ENCODE peak calls at places on chromosomes 2 and 18, in ten cellular contexts. One of them, this sample, is unnamed.

GRCh38 chr2:168231609-168232241 is 15.7 kb downstream of the STK39 start:
- DNase-seq in heart left ventricle: peak
- DNase-seq in A549: no peak
- DNase-seq in gastrocnemius medialis: no peak
- DNase-seq in stomach: no peak
- DNase-seq in tibial nerve: no peak
- DNase-seq in IMR-90: no peak
- DNase-seq in right lobe of liver: no peak
- DNase-seq in HCT116: no peak
- DNase-seq in breast epithelium: no peak
- DNase-seq in this sample: no peak

GRCh38 chr2:23387221-23387550 is 2.2 kb downstream of the KLHL29 start:
- DNase-seq in HCT116: no peak
- DNase-seq in IMR-90: peak
- DNase-seq in stomach: no peak
- DNase-seq in tibial nerve: no peak
- DNase-seq in breast epithelium: no peak
- DNase-seq in heart left ventricle: no peak
- DNase-seq in A549: no peak
- DNase-seq in right lobe of liver: no peak
- DNase-seq in gastrocnemius medialis: no peak
- DNase-seq in this sample: no peak

GRCh38 chr2:25131567-25132295 is 36.6 kb downstream of the POMC start:
- DNase-seq in gastrocnemius medialis: no peak
- DNase-seq in stomach: peak
- DNase-seq in IMR-90: no peak
- DNase-seq in right lobe of liver: no peak
- DNase-seq in HCT116: no peak
- DNase-seq in breast epithelium: no peak
- DNase-seq in tibial nerve: peak
- DNase-seq in heart left ventricle: no peak
- DNase-seq in A549: no peak
- DNase-seq in this sample: no peak

GRCh38 chr2:203998195-203998804 is 61.7 kb downstream of the ICOS start:
- DNase-seq in breast epithelium: no peak
- DNase-seq in A549: no peak
- DNase-seq in HCT116: no peak
- DNase-seq in right lobe of liver: no peak
- DNase-seq in gastrocnemius medialis: no peak
- DNase-seq in tibial nerve: no peak
- DNase-seq in heart left ventricle: no peak
- DNase-seq in IMR-90: peak
- DNase-seq in stomach: no peak
- DNase-seq in this sample: no peak

GRCh38 chr2:68770271-68771111 is 35.9 kb downstream of the ARHGAP25 start:
- DNase-seq in A549: no peak
- DNase-seq in stomach: no peak
- DNase-seq in HCT116: no peak
- DNase-seq in tibial nerve: no peak
- DNase-seq in right lobe of liver: no peak
- DNase-seq in gastrocnemius medialis: no peak
- DNase-seq in heart left ventricle: no peak
- DNase-seq in IMR-90: no peak
- DNase-seq in breast epithelium: no peak
- DNase-seq in this sample: no peak

GRCh38 chr2:112995346-112995920 is 9.8 kb upstream of the IL36A start:
- DNase-seq in A549: no peak
- DNase-seq in heart left ventricle: no peak
- DNase-seq in tibial nerve: no peak
- DNase-seq in gastrocnemius medialis: no peak
- DNase-seq in IMR-90: no peak
- DNase-seq in breast epithelium: no peak
- DNase-seq in right lobe of liver: no peak
- DNase-seq in stomach: no peak
- DNase-seq in HCT116: no peak
- DNase-seq in this sample: no peak

GRCh38 chr2:38010995-38011394 is 65.0 kb downstream of the CYP1B1 start:
- DNase-seq in IMR-90: no peak
- DNase-seq in heart left ventricle: no peak
- DNase-seq in stomach: no peak
- DNase-seq in gastrocnemius medialis: no peak
- DNase-seq in A549: no peak
- DNase-seq in right lobe of liver: no peak
- DNase-seq in HCT116: no peak
- DNase-seq in breast epithelium: no peak
- DNase-seq in tibial nerve: no peak
- DNase-seq in this sample: no peak

GRCh38 chr2:219998099-219998498 is 370.7 kb downstream of the SLC4A3 start:
- DNase-seq in HCT116: no peak
- DNase-seq in tibial nerve: no peak
- DNase-seq in A549: peak
- DNase-seq in heart left ventricle: no peak
- DNase-seq in right lobe of liver: no peak
- DNase-seq in IMR-90: no peak
- DNase-seq in stomach: no peak
- DNase-seq in breast epithelium: no peak
- DNase-seq in gastrocnemius medialis: no peak
- DNase-seq in this sample: no peak

GRCh38 chr18:9337875-9338274 is 3.3 kb downstream of the TWSG1 start:
- DNase-seq in IMR-90: peak
- DNase-seq in A549: no peak
- DNase-seq in tibial nerve: no peak
- DNase-seq in gastrocnemius medialis: no peak
- DNase-seq in breast epithelium: no peak
- DNase-seq in right lobe of liver: no peak
- DNase-seq in HCT116: no peak
- DNase-seq in heart left ventricle: no peak
- DNase-seq in stomach: no peak
- DNase-seq in this sample: no peak

GRCh38 chr2:239594772-239595608 is 194.2 kb upstream of the HDAC4 start:
- DNase-seq in A549: no peak
- DNase-seq in right lobe of liver: peak
- DNase-seq in stomach: peak
- DNase-seq in IMR-90: no peak
- DNase-seq in HCT116: no peak
- DNase-seq in gastrocnemius medialis: no peak
- DNase-seq in breast epithelium: no peak
- DNase-seq in tibial nerve: peak
- DNase-seq in heart left ventricle: no peak
- DNase-seq in this sample: peak

GRCh38 chr2:189204322-189204941 is 24.9 kb upstream of the COL5A2 start:
- DNase-seq in breast epithelium: no peak
- DNase-seq in A549: peak
- DNase-seq in IMR-90: peak
- DNase-seq in tibial nerve: no peak
- DNase-seq in HCT116: peak
- DNase-seq in stomach: no peak
- DNase-seq in heart left ventricle: no peak
- DNase-seq in gastrocnemius medialis: no peak
- DNase-seq in right lobe of liver: no peak
- DNase-seq in this sample: no peak

GRCh38 chr18:63438181-63438580 is 15.9 kb upstream of the VPS4B start:
- DNase-seq in heart left ventricle: no peak
- DNase-seq in breast epithelium: no peak
- DNase-seq in A549: no peak
- DNase-seq in tibial nerve: no peak
- DNase-seq in IMR-90: no peak
- DNase-seq in HCT116: no peak
- DNase-seq in stomach: no peak
- DNase-seq in gastrocnemius medialis: no peak
- DNase-seq in right lobe of liver: no peak
- DNase-seq in this sample: no peak

GRCh38 chr2:54114936-54115283 is 505 bp upstream of the ACYP2 start:
- DNase-seq in tibial nerve: no peak
- DNase-seq in stomach: no peak
- DNase-seq in breast epithelium: no peak
- DNase-seq in gastrocnemius medialis: no peak
- DNase-seq in A549: no peak
- DNase-seq in heart left ventricle: no peak
- DNase-seq in IMR-90: no peak
- DNase-seq in right lobe of liver: no peak
- DNase-seq in HCT116: no peak
- DNase-seq in this sample: no peak

GRCh38 chr18:32470713-32471633 is at the start of gene GAREM1:
- DNase-seq in stomach: peak
- DNase-seq in HCT116: peak
- DNase-seq in gastrocnemius medialis: peak
- DNase-seq in A549: peak
- DNase-seq in heart left ventricle: peak
- DNase-seq in breast epithelium: peak
- DNase-seq in IMR-90: peak
- DNase-seq in tibial nerve: peak
- DNase-seq in right lobe of liver: peak
- DNase-seq in this sample: peak
- TF ChIP-seq POLR2A in stomach: no peak
- TF ChIP-seq POLR2A in HCT116: peak
- TF ChIP-seq POLR2A in gastrocnemius medialis: peak
- TF ChIP-seq POLR2A in A549: peak
- TF ChIP-seq POLR2A in heart left ventricle: peak
- TF ChIP-seq POLR2A in breast epithelium: peak
- TF ChIP-seq POLR2A in IMR-90: peak
- TF ChIP-seq POLR2A in tibial nerve: peak
- TF ChIP-seq POLR2A in right lobe of liver: peak
- TF ChIP-seq POLR2A in this sample: no peak

GRCh38 chr2:121647396-121647795 is 1.9 kb downstream of the CLASP1 start:
- DNase-seq in A549: no peak
- DNase-seq in breast epithelium: no peak
- DNase-seq in IMR-90: no peak
- DNase-seq in HCT116: no peak
- DNase-seq in gastrocnemius medialis: no peak
- DNase-seq in stomach: no peak
- DNase-seq in right lobe of liver: no peak
- DNase-seq in tibial nerve: no peak
- DNase-seq in heart left ventricle: no peak
- DNase-seq in this sample: no peak
- H3K4me3 ChIP-seq in A549: no peak
- H3K4me3 ChIP-seq in breast epithelium: peak
- H3K4me3 ChIP-seq in IMR-90: peak
- H3K4me3 ChIP-seq in HCT116: no peak
- H3K4me3 ChIP-seq in gastrocnemius medialis: peak
- H3K4me3 ChIP-seq in stomach: no peak
- H3K4me3 ChIP-seq in right lobe of liver: peak
- H3K4me3 ChIP-seq in tibial nerve: no peak
- H3K4me3 ChIP-seq in heart left ventricle: peak
- H3K4me3 ChIP-seq in this sample: no peak

DNA sequence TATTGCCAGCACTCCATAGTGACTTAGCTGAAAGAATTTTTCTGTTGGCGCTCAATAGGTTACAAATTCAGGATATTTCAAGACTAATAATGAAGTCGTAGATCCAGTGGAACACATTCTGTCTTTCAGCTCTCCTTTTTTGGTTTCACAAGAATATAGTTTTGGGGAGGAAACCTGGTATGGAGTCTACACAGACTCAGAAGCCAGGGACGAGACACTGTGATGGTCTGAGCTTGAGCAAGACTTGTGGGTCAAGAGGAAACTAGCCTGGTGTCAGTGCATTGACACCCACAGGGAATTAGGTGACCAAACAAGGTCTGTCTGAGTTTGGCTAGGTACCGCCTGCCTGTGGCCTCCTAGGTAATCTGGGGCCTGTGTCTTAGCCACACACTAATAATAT is 26.9 kb downstream of the ARL4C start:
- DNase-seq in gastrocnemius medialis: no peak
- DNase-seq in A549: no peak
- DNase-seq in breast epithelium: no peak
- DNase-seq in IMR-90: no peak
- DNase-seq in heart left ventricle: no peak
- DNase-seq in HCT116: no peak
- DNase-seq in tibial nerve: no peak
- DNase-seq in right lobe of liver: no peak
- DNase-seq in stomach: no peak
- DNase-seq in this sample: no peak
- TF ChIP-seq CTCF in gastrocnemius medialis: no peak
- TF ChIP-seq CTCF in A549: no peak
- TF ChIP-seq CTCF in breast epithelium: no peak
- TF ChIP-seq CTCF in IMR-90: no peak
- TF ChIP-seq CTCF in heart left ventricle: no peak
- TF ChIP-seq CTCF in HCT116: no peak
- TF ChIP-seq CTCF in tibial nerve: no peak
- TF ChIP-seq CTCF in right lobe of liver: no peak
- TF ChIP-seq CTCF in stomach: no peak
- TF ChIP-seq CTCF in this sample: no peak

GRCh38 chr2:1622521-1623200 is 121.7 kb downstream of the PXDN start:
- DNase-seq in heart left ventricle: peak
- DNase-seq in HCT116: no peak
- DNase-seq in gastrocnemius medialis: no peak
- DNase-seq in A549: no peak
- DNase-seq in right lobe of liver: no peak
- DNase-seq in tibial nerve: no peak
- DNase-seq in stomach: no peak
- DNase-seq in breast epithelium: no peak
- DNase-seq in IMR-90: no peak
- DNase-seq in this sample: peak

GRCh38 chr2:1623906-1624445 is 120.3 kb downstream of the PXDN start:
- DNase-seq in stomach: no peak
- DNase-seq in tibial nerve: no peak
- DNase-seq in gastrocnemius medialis: no peak
- DNase-seq in heart left ventricle: peak
- DNase-seq in breast epithelium: no peak
- DNase-seq in IMR-90: no peak
- DNase-seq in HCT116: no peak
- DNase-seq in A549: no peak
- DNase-seq in right lobe of liver: no peak
- DNase-seq in this sample: no peak

GRCh38 chr2:1627628-1628371 is 116.5 kb downstream of the PXDN start:
- DNase-seq in gastrocnemius medialis: no peak
- DNase-seq in tibial nerve: no peak
- DNase-seq in breast epithelium: no peak
- DNase-seq in stomach: no peak
- DNase-seq in heart left ventricle: no peak
- DNase-seq in HCT116: no peak
- DNase-seq in right lobe of liver: no peak
- DNase-seq in A549: no peak
- DNase-seq in IMR-90: no peak
- DNase-seq in this sample: peak

GRCh38 chr2:1626271-1626681 is 118.0 kb downstream of the PXDN start:
- DNase-seq in stomach: peak
- DNase-seq in IMR-90: no peak
- DNase-seq in right lobe of liver: no peak
- DNase-seq in A549: no peak
- DNase-seq in HCT116: no peak
- DNase-seq in tibial nerve: no peak
- DNase-seq in breast epithelium: no peak
- DNase-seq in gastrocnemius medialis: no peak
- DNase-seq in heart left ventricle: peak
- DNase-seq in this sample: no peak

DNA sequence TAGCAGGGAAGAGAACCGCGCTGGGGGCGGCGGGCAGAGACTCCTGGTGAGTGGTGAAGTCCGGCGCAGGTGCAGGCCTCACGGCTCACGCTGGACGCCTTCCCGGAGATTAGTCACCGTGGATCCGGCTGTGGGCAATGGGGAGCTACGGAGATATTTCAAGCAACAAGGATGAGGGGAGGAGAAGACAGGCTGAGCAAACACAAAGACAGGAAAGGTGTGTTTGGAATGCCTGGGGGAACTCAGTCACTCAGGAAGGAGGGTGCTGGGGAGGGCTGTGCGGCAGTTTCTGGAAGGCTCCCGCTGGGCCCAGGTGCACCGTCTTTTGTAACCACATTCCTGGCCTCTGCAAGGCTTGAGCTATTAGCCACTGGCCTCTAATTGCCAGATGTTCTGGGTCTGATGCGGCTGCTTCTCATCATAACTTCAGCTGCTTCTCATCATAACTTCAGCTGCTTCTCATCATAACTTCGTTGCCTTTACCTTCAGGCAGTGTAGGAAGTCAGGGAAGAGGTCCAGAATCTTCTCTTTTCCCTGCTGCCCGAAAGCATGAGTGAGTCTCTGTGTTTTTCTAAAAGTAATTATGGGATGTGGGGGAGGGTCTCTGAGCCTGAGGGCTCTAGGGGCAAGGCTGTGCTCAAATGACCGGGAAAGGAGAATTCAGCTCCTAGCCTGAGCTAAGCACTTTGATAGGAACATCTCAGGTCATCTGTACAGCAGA is 118.9 kb downstream of the PXDN start:
- DNase-seq in heart left ventricle: peak
- DNase-seq in right lobe of liver: no peak
- DNase-seq in stomach: no peak
- DNase-seq in tibial nerve: no peak
- DNase-seq in breast epithelium: peak
- DNase-seq in IMR-90: peak
- DNase-seq in A549: no peak
- DNase-seq in HCT116: peak
- DNase-seq in gastrocnemius medialis: no peak
- DNase-seq in this sample: peak
- TF ChIP-seq POLR2A in heart left ventricle: no peak
- TF ChIP-seq POLR2A in right lobe of liver: no peak
- TF ChIP-seq POLR2A in stomach: no peak
- TF ChIP-seq POLR2A in tibial nerve: no peak
- TF ChIP-seq POLR2A in breast epithelium: no peak
- TF ChIP-seq POLR2A in IMR-90: no peak
- TF ChIP-seq POLR2A in A549: no peak
- TF ChIP-seq POLR2A in HCT116: no peak
- TF ChIP-seq POLR2A in gastrocnemius medialis: no peak
- TF ChIP-seq POLR2A in this sample: no peak

This sample was measured in lower leg skin.